ENCODE peak calls at places on chromosome 11, in nine cellular contexts. O is epithelial cell of proximal tubule; Z is Peyer's patch; W is lung microvascular endothelial cell; C is T follicular helper cell; P is activated T-cell treated with anti-CD3 and anti-CD28 coated beads, Interleukin-2, amount 50 U/mL, for 24 hours; A is cardiac muscle cell; Y is fibroblast of pulmonary artery; E is H1. R is an unnamed sample.

GRCh38 chr11:3866206-3866605 is 10.7 kb downstream of the STIM1 start:
- DNase-seq in Y (peak; percentile 27), W (peak; percentile 50), O (no peak), P (peak; percentile 21), A (peak; percentile 35), C (no peak), E (no peak), Z (no peak), R (peak; percentile 26)

GRCh38 chr11:123800041-123800440 is 6.1 kb downstream of the OR6M1 start:
- DNase-seq in O (no peak), W (no peak), Y (peak; percentile 5), E (no peak), P (no peak), A (no peak), Z (no peak), C (no peak), R (no peak)

GRCh38 chr11:6695377-6695776 is 12.2 kb upstream of the MRPL17 start:
- DNase-seq in Y (peak; percentile 88), C (no peak), Z (no peak), P (no peak), W (peak; percentile 92), A (peak; percentile 79), E (no peak), O (no peak), R (peak; percentile 50)

GRCh38 chr11:75536786-75537629 is 11.3 kb upstream of the GDPD5 start:
- DNase-seq in C (no peak), E (no peak), O (no peak), P (peak; percentile 63), W (peak; percentile 36), A (no peak), Z (no peak), Y (no peak), R (no peak)

GRCh38 chr11:65767406-65767805 is 13.4 kb downstream of the AP5B1 start:
- DNase-seq in Y (no peak), A (peak; percentile 71), Z (no peak), P (no peak), C (no peak), E (no peak), W (no peak), O (no peak), R (peak; percentile 78)

GRCh38 chr11:134663506-134664313 is 251.7 kb upstream of the B3GAT1 start:
- DNase-seq in Y (no peak), W (no peak), A (no peak), E (peak; percentile 20), C (no peak), Z (no peak), O (no peak), P (no peak), R (no peak)

GRCh38 chr11:16959528-16960100 is 54.6 kb downstream of the PLEKHA7 start:
- DNase-seq in W (no peak), E (no peak), O (no peak), Y (no peak), C (no peak), A (no peak), Z (no peak), P (no peak), R (no peak)

GRCh38 chr11:114160884-114161283 is 101.4 kb downstream of the ZBTB16 start:
- DNase-seq in O (no peak), E (no peak), W (no peak), A (no peak), P (no peak), C (no peak), Y (no peak), Z (peak; percentile 48), R (no peak)

GRCh38 chr11:58880625-58881024 is 36.1 kb upstream of the GLYATL2 start:
- DNase-seq in O (no peak), P (no peak), W (no peak), Z (no peak), A (no peak), E (no peak), Y (no peak), C (no peak), R (no peak)

GRCh38 chr11:128492903-128493569 is 94.3 kb downstream of the ETS1 start:
- DNase-seq in P (peak; percentile 67), E (no peak), O (no peak), A (no peak), Y (no peak), C (no peak), W (no peak), Z (no peak), R (no peak)

GRCh38 chr11:36164522-36165250 is 124.5 kb downstream of the COMMD9 start:
- DNase-seq in P (no peak), A (no peak), W (peak; percentile 42), O (no peak), Y (no peak), C (no peak), Z (no peak), E (no peak), R (peak; percentile 30)

GRCh38 chr11:8870461-8871282 is 40.3 kb upstream of the AKIP1 start:
- DNase-seq in P (peak; percentile 36), Y (peak; percentile 77), A (peak; percentile 79), E (peak; percentile 83), O (no peak), C (no peak), W (peak; percentile 78), Z (peak; percentile 75), R (peak; percentile 75)

GRCh38 chr11:119729581-119730346 is 764 bp upstream of the NECTIN1 start:
- DNase-seq in Z (peak; percentile 76), Y (peak; percentile 73), W (peak; percentile 59), C (no peak), P (no peak), A (peak; percentile 89), E (peak; percentile 62), O (no peak), R (peak; percentile 59)

GRCh38 chr11:96242191-96242845 is 100.7 kb downstream of the MAML2 start:
- DNase-seq in W (no peak), E (no peak), Y (peak; percentile 77), P (no peak), Z (no peak), O (no peak), A (peak; percentile 76), C (no peak), R (peak; percentile 84)

GRCh38 chr11:133681901-133682300 is 149.6 kb upstream of the OPCML start:
- DNase-seq in C (no peak), Y (no peak), O (no peak), P (no peak), W (no peak), A (no peak), Z (no peak), E (peak; percentile 54), R (no peak)

GRCh38 chr11:114044042-114044871 is 15.3 kb upstream of the ZBTB16 start:
- DNase-seq in C (no peak), Z (no peak), Y (peak; percentile 92), A (peak; percentile 65), W (peak; percentile 97), P (no peak), E (no peak), O (no peak), R (peak; percentile 67)

GRCh38 chr11:117919326-117920275 is 9.6 kb downstream of the TMPRSS13 start:
- DNase-seq in O (no peak), W (no peak), P (peak; percentile 31), Y (no peak), Z (peak; percentile 34), E (no peak), C (no peak), A (peak; percentile 7), R (no peak)

GRCh38 chr11:30549565-30549964 is 36.6 kb downstream of the MPPED2 start:
- DNase-seq in A (no peak), E (no peak), W (no peak), P (no peak), C (no peak), Y (no peak), Z (no peak), O (no peak), R (no peak)

GRCh38 chr11:66867425-66868040 is 10.7 kb downstream of the LRFN4 start:
- DNase-seq in Y (no peak), A (no peak), Z (no peak), E (no peak), P (no peak), O (no peak), C (no peak), W (no peak), R (no peak)

GRCh38 chr11:94805994-94806393 is 37.8 kb downstream of the AMOTL1 start:
- DNase-seq in C (no peak), O (no peak), Z (no peak), Y (no peak), P (no peak), A (peak; percentile 41), E (no peak), W (no peak), R (peak; percentile 30)

GRCh38 chr11:134069426-134069921 is 602 bp downstream of the JAM3 start:
- DNase-seq in O (no peak), Y (peak; percentile 31), C (no peak), Z (no peak), W (peak; percentile 43), P (peak; percentile 42), E (no peak), A (peak; percentile 34), R (peak; percentile 24)

GRCh38 chr11:267491-267994 is 10.7 kb upstream of the NLRP6 start:
- DNase-seq in A (no peak), Y (no peak), Z (peak; percentile 82), C (no peak), O (no peak), E (no peak), P (peak; percentile 73), W (no peak), R (no peak)

GRCh38 chr11:101288392-101288791 is 158.8 kb upstream of the PGR start:
- DNase-seq in Y (no peak), Z (no peak), O (no peak), E (no peak), C (no peak), P (no peak), W (no peak), A (no peak), R (no peak)

GRCh38 chr11:7030836-7031235 is 10.6 kb downstream of the NLRP14 start:
- DNase-seq in A (no peak), Z (no peak), C (no peak), E (no peak), W (no peak), Y (no peak), O (no peak), P (no peak), R (no peak)

GRCh38 chr11:86515297-86516094 is 140.8 kb downstream of the CCDC81 start:
- DNase-seq in W (peak; percentile 98), Z (no peak), A (peak; percentile 67), Y (peak; percentile 76), C (no peak), E (no peak), P (no peak), O (peak; percentile 72), R (peak; percentile 88)

GRCh38 chr11:117483372-117483771 is 155.7 kb downstream of the CEP164 start:
- DNase-seq in O (no peak), P (no peak), C (no peak), Y (no peak), W (no peak), Z (no peak), A (no peak), E (no peak), R (no peak)

GRCh38 chr11:103061656-103062055 is 30.3 kb downstream of the DCUN1D5 start:
- DNase-seq in Z (no peak), E (no peak), W (no peak), Y (no peak), P (no peak), O (no peak), A (no peak), C (no peak), R (no peak)

GRCh38 chr11:46129133-46129532 is 7.9 kb upstream of the PHF21A start:
- DNase-seq in Z (no peak), C (no peak), O (no peak), A (no peak), P (no peak), E (no peak), Y (no peak), W (no peak), R (no peak)

GRCh38 chr11:123585206-123585605 is 69.2 kb downstream of the SCN3B start:
- DNase-seq in W (no peak), C (no peak), E (no peak), O (no peak), Z (no peak), Y (no peak), A (no peak), P (no peak), R (no peak)

GRCh38 chr11:128208329-128209220 is 378.8 kb downstream of the ETS1 start:
- DNase-seq in E (no peak), Y (peak; percentile 99), W (peak; percentile 97), Z (no peak), A (peak; percentile 98), C (no peak), P (no peak), O (peak; percentile 93), R (peak; percentile 73)

GRCh38 chr11:64801591-64802369 is 1.2 kb downstream of the MAP4K2 start:
- DNase-seq in W (peak; percentile 62), A (no peak), E (no peak), Z (no peak), Y (no peak), C (no peak), O (no peak), P (no peak), R (no peak)